ENCODE peak calls at places on chromosomes 4 and X, in ten cellular contexts. Z is Jurkat, Clone E6-1; Q is MM.1S; N is activated T-helper 1 cell treated with anti-CD3 and anti-CD28 coated beads, Interleukin-12 subunit alpha, Interleukin-12 subunit beta, Interleukin-2, Interleukin-4 antibody, amounts not matched to agents 30 ng/mL and 10 ng/mL and 1 ng/mL, durations not matched to agents 14 hours and 24 hours and 36 hours; S is GM12878; D is endodermal cell; Y is HT1080; G is AG10803; W is anterior cingulate cortex; E is non-pigmented ciliary epithelial cell. A is an unnamed sample.

GRCh38 chr4:185265942-185266341 is 56.5 kb downstream of the SNX25 start:
- DNase-seq in Z (peak; percentile 92), Q (peak; percentile 91), N (no peak), S (peak; percentile 35), D (no peak), Y (peak; percentile 72), G (peak; percentile 32), W (no peak), E (peak; percentile 70), A (no peak)

GRCh38 chr4:68494688-68495087 is 47.4 kb downstream of the TMPRSS11E start:
- DNase-seq in Z (no peak), Q (peak; percentile 45), N (no peak), S (no peak), D (no peak), Y (no peak), G (no peak), W (no peak), E (no peak), A (no peak)

GRCh38 chrX:136268051-136269048 is 17.1 kb upstream of the MAP7D3 start:
- DNase-seq in Z (peak; percentile 41), Q (peak; percentile 67), N (peak; percentile 21), S (no peak), D (peak; percentile 68), Y (peak; percentile 18), G (peak; percentile 36), W (peak; percentile 6), E (no peak), A (no peak)

GRCh38 chrX:153641575-153642312 is 5.3 kb upstream of the DUSP9 start:
- DNase-seq in Z (no peak), Q (no peak), N (no peak), S (no peak), D (peak; percentile 56), Y (no peak), G (no peak), W (no peak), E (no peak), A (no peak)

GRCh38 chr4:85780664-85781063 is 305.7 kb downstream of the ARHGAP24 start:
- DNase-seq in Z (no peak), Q (no peak), N (no peak), S (no peak), D (no peak), Y (peak; percentile 7), G (peak; percentile 37), W (no peak), E (no peak), A (no peak)

GRCh38 chr4:82780398-82781231 is 18.0 kb downstream of the SCD5 start:
- DNase-seq in Z (peak; percentile 34), Q (no peak), N (no peak), S (no peak), D (peak; percentile 75), Y (peak; percentile 88), G (no peak), W (peak; percentile 32), E (no peak), A (peak; percentile 59)

GRCh38 chr4:108683479-108683878 is 33.1 kb downstream of the OSTC start:
- DNase-seq in Z (peak; percentile 40), Q (peak; percentile 53), N (no peak), S (no peak), D (no peak), Y (peak; percentile 29), G (peak; percentile 48), W (no peak), E (no peak), A (no peak)

GRCh38 chr4:183449193-183449888 is 4.9 kb downstream of the CDKN2AIP start:
- DNase-seq in Z (no peak), Q (no peak), N (no peak), S (no peak), D (no peak), Y (no peak), G (peak; percentile 23), W (no peak), E (peak; percentile 79), A (no peak)

GRCh38 chrX:101759000-101759399 is 99.3 kb upstream of the ARMCX2 start:
- DNase-seq in Z (peak; percentile 10), Q (peak; percentile 43), N (peak; percentile 1), S (no peak), D (peak; percentile 85), Y (peak; percentile 37), G (peak; percentile 41), W (no peak), E (no peak), A (no peak)

GRCh38 chrX:151984328-151984727 is 9.9 kb upstream of the GABRE start:
- DNase-seq in Z (no peak), Q (no peak), N (no peak), S (no peak), D (no peak), Y (peak; percentile 80), G (peak; percentile 89), W (no peak), E (peak; percentile 59), A (no peak)

GRCh38 chrX:41946973-41947612 is 23.7 kb upstream of the CASK start:
- DNase-seq in Z (no peak), Q (no peak), N (no peak), S (no peak), D (peak; percentile 74), Y (peak; percentile 24), G (no peak), W (no peak), E (no peak), A (no peak)

GRCh38 chr4:149521611-149522010 is 294.0 kb downstream of the IQCM start:
- DNase-seq in Z (no peak), Q (no peak), N (no peak), S (no peak), D (no peak), Y (peak; percentile 41), G (peak; percentile 48), W (no peak), E (no peak), A (no peak)

GRCh38 chrX:134676440-134676839 is 18.2 kb upstream of the PLAC1 start:
- DNase-seq in Z (no peak), Q (no peak), N (no peak), S (no peak), D (no peak), Y (peak; percentile 65), G (peak; percentile 78), W (no peak), E (peak; percentile 38), A (no peak)

GRCh38 chr4:46124773-46125172 is 919 bp upstream of the GABRG1 start:
- DNase-seq in Z (peak; percentile 3), Q (no peak), N (no peak), S (no peak), D (peak; percentile 73), Y (no peak), G (no peak), W (peak; percentile 24), E (no peak), A (peak; percentile 1)

GRCh38 chr4:68877555-68877954 is 61.8 kb downstream of the UGT2B10 start:
- DNase-seq in Z (no peak), Q (no peak), N (no peak), S (no peak), D (no peak), Y (no peak), G (no peak), W (no peak), E (no peak), A (no peak)

GRCh38 chr4:41839945-41840854 is 91.7 kb upstream of the PHOX2B start:
- DNase-seq in Z (no peak), Q (no peak), N (no peak), S (peak; percentile 39), D (no peak), Y (peak; percentile 34), G (no peak), W (no peak), E (no peak), A (no peak)

A was measured in nucleus accumbens.